ENCODE peak calls at places on chromosomes 11 and 22, in six cellular contexts. I is H9, G is IMR-90, E is mesenchymal stem cell, H is mesendoderm, V is H1. Z is an unnamed sample.

GRCh38 chr11:8100605-8101004 is 19.6 kb downstream of the TUB start:
- DNase-seq in V (no peak), G (no peak), I (no peak), H (no peak), E (no peak), Z (no peak)

GRCh38 chr11:66907751-66908173 is 50.4 kb downstream of the PC start:
- DNase-seq in E (peak; percentile 41), H (no peak), V (no peak), G (no peak), I (no peak), Z (no peak)

GRCh38 chr11:31692466-31692865 is 118.7 kb downstream of the PAX6 start:
- DNase-seq in G (no peak), V (no peak), H (no peak), I (no peak), E (no peak), Z (no peak)

GRCh38 chr11:1629326-1630185 is at the start of gene KRTAP5-5:
- DNase-seq in I (no peak), G (no peak), E (no peak), V (no peak), H (no peak), Z (no peak)

GRCh38 chr11:102793677-102794290 is 4.2 kb downstream of the MMP1 start:
- DNase-seq in I (no peak), E (no peak), G (no peak), H (no peak), V (no peak), Z (no peak)

GRCh38 chr11:1742371-1742770 is 8.0 kb downstream of the IFITM10 start:
- DNase-seq in I (no peak), G (no peak), E (no peak), H (no peak), V (no peak), Z (no peak)

GRCh38 chr11:2524446-2525165 is 79.8 kb downstream of the KCNQ1 start:
- DNase-seq in G (no peak), H (no peak), V (no peak), I (no peak), E (no peak), Z (no peak)

GRCh38 chr11:125585486-125585885 is 7.2 kb upstream of the STT3A start:
- DNase-seq in E (no peak), G (no peak), I (no peak), V (no peak), H (no peak), Z (no peak)

GRCh38 chr11:34342008-34342533 is 15.7 kb downstream of the ABTB2 start:
- DNase-seq in I (no peak), G (peak; percentile 38), V (no peak), E (peak; percentile 73), H (peak; percentile 59), Z (no peak)

GRCh38 chr11:61971177-61972111 is 4.0 kb upstream of the FTH1 start:
- DNase-seq in E (peak; percentile 99), I (peak; percentile 99), G (peak; percentile 99), V (peak; percentile 91), H (peak; percentile 100), Z (peak; percentile 62)

GRCh38 chr11:12675951-12676711 is 1.9 kb downstream of the TEAD1 start:
- DNase-seq in G (peak; percentile 63), H (peak; percentile 55), I (no peak), V (no peak), E (peak; percentile 57), Z (no peak)

GRCh38 chr22:22060200-22061084 is 77.9 kb upstream of the TOP3B start:
- DNase-seq in H (peak; percentile 67), G (peak; percentile 24), V (peak; percentile 97), E (peak; percentile 9), I (peak; percentile 86), Z (peak; percentile 61)

GRCh38 chr11:42770444-42771065 is 541.2 kb upstream of the API5 start:
- DNase-seq in V (peak; percentile 49), H (peak; percentile 51), G (no peak), I (peak; percentile 31), E (peak; percentile 15), Z (peak; percentile 36)

GRCh38 chr11:28836285-28837081 is 728.3 kb downstream of the METTL15 start:
- DNase-seq in V (no peak), I (no peak), G (peak; percentile 99), H (peak; percentile 29), E (peak; percentile 86), Z (peak; percentile 26)

GRCh38 chr22:24554316-24555159 is at the start of gene GUCD1:
- DNase-seq in E (peak; percentile 72), G (peak; percentile 41), I (peak; percentile 39), V (no peak), H (peak; percentile 46), Z (no peak)

GRCh38 chr11:2267871-2268825 is 2.2 kb downstream of the ASCL2 start:
- DNase-seq in G (no peak), E (no peak), I (peak; percentile 42), H (no peak), V (no peak), Z (no peak)

GRCh38 chr11:77269484-77270123 is 31.9 kb downstream of the GDPD4 start:
- DNase-seq in V (no peak), H (no peak), G (peak; percentile 65), E (peak; percentile 31), I (no peak), Z (no peak)

GRCh38 chr11:72225411-72225951 is 914 bp downstream of the INPPL1 start:
- DNase-seq in I (peak; percentile 29), G (no peak), H (peak; percentile 26), E (no peak), V (no peak), Z (no peak)

GRCh38 chr11:74338963-74339362 is 27.5 kb upstream of the P4HA3 start:
- DNase-seq in H (no peak), I (no peak), V (no peak), G (no peak), E (no peak), Z (no peak)

GRCh38 chr11:5307256-5308019 is 5.7 kb upstream of the OR51B4 start:
- DNase-seq in G (no peak), V (no peak), H (peak; percentile 7), I (no peak), E (no peak), Z (no peak)

GRCh38 chr11:31810779-31811647 is at the start of gene PAX6:
- DNase-seq in I (peak; percentile 88), G (peak; percentile 19), H (peak; percentile 88), V (peak; percentile 87), E (no peak), Z (peak; percentile 97)

GRCh38 chr11:117816151-117816741 is 8.3 kb downstream of the FXYD2 start:
- DNase-seq in H (peak; percentile 95), I (peak; percentile 70), V (no peak), E (peak; percentile 71), G (peak; percentile 30), Z (peak; percentile 62)

GRCh38 chr11:11263238-11264030 is 89.6 kb downstream of the CSNK2A3 start:
- DNase-seq in V (no peak), E (peak; percentile 32), H (peak; percentile 56), I (no peak), G (peak; percentile 7), Z (no peak)

GRCh38 chr11:120863359-120863758 is 160.5 kb upstream of the TBCEL start:
- DNase-seq in G (peak; percentile 15), V (no peak), H (no peak), I (no peak), E (peak; percentile 14), Z (no peak)

GRCh38 chr22:19821523-19822300 is 33.0 kb downstream of the GNB1L start:
- DNase-seq in I (peak; percentile 24), E (no peak), G (no peak), H (no peak), V (peak; percentile 47), Z (no peak)

GRCh38 chr22:19819209-19819910 is 35.3 kb downstream of the GNB1L start:
- DNase-seq in H (no peak), V (peak; percentile 34), E (no peak), G (no peak), I (no peak), Z (no peak)

GRCh38 chr22:19820880-19821522 is 33.7 kb downstream of the GNB1L start:
- DNase-seq in E (no peak), V (peak; percentile 50), I (peak; percentile 39), G (no peak), H (no peak), Z (no peak)

GRCh38 chr22:19818264-19819208 is 36.1 kb downstream of the GNB1L start:
- DNase-seq in H (no peak), V (peak; percentile 41), G (no peak), E (no peak), I (peak; percentile 26), Z (no peak)

GRCh38 chr22:19819911-19820879 is 34.5 kb downstream of the GNB1L start:
- DNase-seq in E (no peak), I (peak; percentile 25), V (peak; percentile 29), G (no peak), H (no peak), Z (no peak)
- H2BK5ac ChIP-seq in E (no peak overlapping the region), I (no peak overlapping the region), V (no peak overlapping the region), G (no peak overlapping the region), H (no peak overlapping the region), Z (no peak overlapping the region)

DNA sequence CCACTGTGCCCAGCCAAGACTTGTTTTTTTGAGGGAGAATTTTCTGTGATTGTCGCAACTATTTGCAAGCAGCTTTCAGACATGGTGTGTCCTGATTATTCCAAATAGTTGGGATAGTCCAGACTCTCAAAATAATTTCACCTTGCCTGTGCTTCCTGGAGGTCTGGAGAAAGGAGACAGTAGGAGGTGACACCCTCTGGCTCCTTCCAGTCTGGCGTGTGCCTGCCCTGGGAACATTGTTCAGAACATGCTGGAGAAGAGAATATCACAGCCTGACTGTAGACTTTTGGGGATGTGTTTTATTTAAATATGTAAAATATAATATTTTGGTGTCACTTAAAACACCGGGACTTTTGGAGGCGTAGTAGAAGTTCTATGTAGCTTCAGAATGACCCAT is 14.9 kb downstream of the ZNRF3 start:
- DNase-seq in G (no peak), I (no peak), V (no peak), H (no peak), E (no peak), Z (no peak)
- H2BK5ac ChIP-seq in G (no peak overlapping the region), I (no peak overlapping the region), V (no peak overlapping the region), H (no peak overlapping the region), E (no peak overlapping the region), Z (no peak overlapping the region)

DNA sequence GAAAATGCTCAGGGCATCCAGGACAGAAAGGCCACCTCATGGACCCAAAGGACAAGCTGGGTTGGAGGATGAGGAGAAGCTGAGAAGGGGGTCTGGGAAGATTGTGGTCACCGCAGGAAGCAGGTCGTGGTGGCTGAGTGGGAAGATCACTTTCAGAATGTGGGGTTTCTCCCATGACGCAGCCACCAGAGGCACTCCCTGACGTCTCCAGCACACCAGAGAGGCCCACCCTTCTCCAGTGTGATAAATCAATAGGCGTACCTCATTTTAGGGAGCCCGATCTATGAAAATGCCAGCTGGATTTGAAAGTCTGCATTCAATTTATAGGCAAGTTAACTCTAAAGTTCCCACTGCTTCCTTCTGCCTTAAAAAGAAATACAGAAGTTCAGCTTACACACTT is 10.5 kb downstream of the TSPAN18 start:
- DNase-seq in I (no peak), G (no peak), H (no peak), E (no peak), V (no peak), Z (no peak)
- H2BK5ac ChIP-seq in I (no peak overlapping the region), G (no peak overlapping the region), H (no peak overlapping the region), E (no peak overlapping the region), V (no peak overlapping the region), Z (no peak overlapping the region)

DNA sequence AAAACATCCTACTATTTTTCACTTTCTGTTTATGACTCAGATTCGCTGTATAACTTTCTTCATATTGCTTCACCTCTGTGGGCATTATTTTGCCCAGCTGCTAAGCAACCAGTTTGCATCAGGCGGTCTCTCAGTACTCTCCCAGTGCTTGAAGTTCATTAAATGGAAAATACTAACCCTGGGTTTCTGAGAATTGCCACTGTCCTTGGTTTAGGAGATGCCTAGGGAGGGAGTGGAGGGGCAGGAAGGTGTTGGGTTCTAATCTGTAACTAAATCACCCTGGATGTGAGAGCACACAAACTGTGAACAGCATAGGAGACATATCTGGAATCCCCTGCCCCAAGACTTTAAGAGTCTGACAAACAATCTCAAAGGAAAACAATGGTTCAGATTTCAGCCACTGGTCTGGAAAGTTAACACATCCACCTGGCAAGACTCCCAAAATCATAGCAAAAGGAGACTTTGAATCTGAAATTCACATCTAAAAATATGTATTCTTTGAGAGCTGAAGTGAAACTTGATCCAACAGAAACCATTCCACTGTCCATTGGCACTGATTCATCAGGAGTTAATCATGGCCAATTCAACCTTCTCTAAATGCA is 540.0 kb downstream of the SOX6 start:
- DNase-seq in E (peak; percentile 92), V (no peak), G (peak; percentile 92), H (peak; percentile 10), I (no peak), Z (no peak)
- H2BK5ac ChIP-seq in E (no peak overlapping the region), V (no peak overlapping the region), G (peak overlapping the region; percentile 77), H (no peak overlapping the region), I (no peak overlapping the region), Z (no peak overlapping the region)

Z was measured in neuronal stem cell.